ENCODE peak calls at places on chromosomes 12 and 14, in nine cellular contexts. D is upper lobe of right lung, E is HepG2, F is sigmoid colon, J is psoas muscle, T is tibial artery, H is Peyer's patch, O is adrenal gland, C is GM23248. U is an unnamed sample. For H3K9me3 and H3K4me1, the result is how much of the 10 kb centered on the place peaks cover.

GRCh38 chr12:47753021-47754001 is 5.4 kb downstream of the RAPGEF3 start:
- DNase-seq in D (peak), E (no peak), F (no peak), J (peak), T (peak), H (peak), O (no peak), C (no peak), U (peak)

GRCh38 chr12:46154221-46154975 is 114.4 kb downstream of the SLC38A1 start:
- DNase-seq in D (no peak), E (no peak), F (no peak), J (no peak), T (no peak), H (no peak), O (no peak), C (peak), U (no peak)

GRCh38 chr12:101792046-101792931 is 38.5 kb downstream of the GNPTAB start:
- DNase-seq in D (no peak), E (no peak), F (no peak), J (no peak), T (no peak), H (no peak), O (no peak), C (peak), U (no peak)

GRCh38 chr14:44898547-44898946 is 63.2 kb downstream of the KLHL28 start:
- DNase-seq in D (no peak), E (no peak), F (no peak), J (no peak), T (no peak), H (no peak), O (no peak), C (peak), U (no peak)

GRCh38 chr14:93337884-93338283 is 5.0 kb upstream of the BTBD7 start:
- DNase-seq in D (no peak), E (no peak), F (no peak), J (no peak), T (no peak), H (no peak), O (no peak), C (no peak), U (no peak)

GRCh38 chr14:100911665-100912316 is 8.3 kb upstream of the RTL1 start:
- DNase-seq in D (no peak), E (no peak), F (no peak), J (no peak), T (no peak), H (no peak), O (no peak), C (no peak), U (no peak)

GRCh38 chr14:77565289-77566081 is 51.0 kb downstream of the SPTLC2 start:
- DNase-seq in D (no peak), E (no peak), F (no peak), J (no peak), T (no peak), H (no peak), O (no peak), C (peak), U (no peak)

GRCh38 chr14:63895510-63895909 is 42.7 kb downstream of the SYNE2 start:
- DNase-seq in D (no peak), E (no peak), F (no peak), J (no peak), T (no peak), H (no peak), O (no peak), C (no peak), U (no peak)

GRCh38 chr12:114167431-114167830 is 201.3 kb upstream of the RBM19 start:
- DNase-seq in D (no peak), E (no peak), F (no peak), J (no peak), T (no peak), H (no peak), O (no peak), C (peak), U (no peak)

GRCh38 chr14:105299654-105300541 is 903 bp downstream of the BRF1 start:
- DNase-seq in D (no peak), E (no peak), F (peak), J (peak), T (no peak), H (no peak), O (peak), C (peak), U (peak)

GRCh38 chr12:123141615-123142517 is 9.0 kb downstream of the PITPNM2 start:
- DNase-seq in D (no peak), E (peak), F (peak), J (peak), T (peak), H (peak), O (peak), C (peak), U (no peak)

GRCh38 chr12:91317324-91317723 is 134.7 kb upstream of the DCN start:
- DNase-seq in D (no peak), E (no peak), F (no peak), J (no peak), T (no peak), H (no peak), O (no peak), C (no peak), U (no peak)

GRCh38 chr12:125512541-125513298 is 447.5 kb downstream of the AACS start:
- DNase-seq in D (no peak), E (no peak), F (no peak), J (no peak), T (no peak), H (no peak), O (no peak), C (no peak), U (no peak)

GRCh38 chr12:116222358-116222757 is 55.1 kb downstream of the MED13L start:
- DNase-seq in D (no peak), E (peak), F (peak), J (no peak), T (peak), H (no peak), O (peak), C (peak), U (no peak)

GRCh38 chr14:21264025-21264801 is 5.0 kb downstream of the HNRNPC start:
- DNase-seq in D (no peak), E (no peak), F (no peak), J (no peak), T (no peak), H (no peak), O (no peak), C (peak), U (no peak)

GRCh38 chr12:80230068-80230467 is 130.7 kb downstream of the OTOGL start:
- DNase-seq in D (no peak), E (no peak), F (no peak), J (no peak), T (no peak), H (no peak), O (no peak), C (no peak), U (no peak)

GRCh38 chr14:31486764-31487163 is 1.1 kb downstream of the GPR33 start:
- DNase-seq in D (no peak), E (no peak), F (no peak), J (no peak), T (no peak), H (no peak), O (no peak), C (no peak), U (no peak)

GRCh38 chr14:96264850-96265249 is 8.8 kb downstream of the BDKRB1 start:
- DNase-seq in D (no peak), E (no peak), F (peak), J (no peak), T (no peak), H (no peak), O (no peak), C (peak), U (no peak)

GRCh38 chr12:238736-239398 is 23.8 kb downstream of the SLC6A13 start:
- DNase-seq in D (peak), E (no peak), F (no peak), J (no peak), T (no peak), H (no peak), O (no peak), C (no peak), U (no peak)

GRCh38 chr14:89391123-89391522 is 25.9 kb downstream of the FOXN3 start:
- DNase-seq in D (no peak), E (peak), F (peak), J (no peak), T (no peak), H (no peak), O (peak), C (no peak), U (no peak)

GRCh38 chr12:64583395-64584172 is 26.7 kb upstream of the RASSF3 start:
- DNase-seq in D (no peak), E (no peak), F (peak), J (no peak), T (no peak), H (no peak), O (peak), C (peak), U (no peak)

GRCh38 chr14:23182372-23183014 is 967 bp downstream of the SLC7A8 start:
- DNase-seq in D (peak), E (no peak), F (no peak), J (peak), T (peak), H (peak), O (no peak), C (peak), U (peak)

GRCh38 chr14:89165810-89166209 is 251.2 kb downstream of the FOXN3 start:
- DNase-seq in D (no peak), E (no peak), F (no peak), J (no peak), T (no peak), H (no peak), O (no peak), C (no peak), U (no peak)

GRCh38 chr14:100591453-100592371 is 4.5 kb upstream of the BEGAIN start:
- DNase-seq in D (peak), E (no peak), F (peak), J (peak), T (no peak), H (peak), O (no peak), C (no peak), U (peak)

GRCh38 chr12:115519359-115519758 is 758.1 kb downstream of the MED13L start:
- DNase-seq in D (no peak), E (no peak), F (no peak), J (no peak), T (no peak), H (no peak), O (no peak), C (no peak), U (no peak)

GRCh38 chr14:93906341-93907329 is 20.5 kb upstream of the FAM181A start:
- DNase-seq in D (peak), E (peak), F (no peak), J (no peak), T (no peak), H (no peak), O (peak), C (peak), U (peak)

GRCh38 chr12:93982847-93983315 is 165.5 kb upstream of the PLXNC1 start:
- DNase-seq in D (no peak), E (no peak), F (no peak), J (no peak), T (no peak), H (no peak), O (no peak), C (peak), U (no peak)

GRCh38 chr14:99541677-99542470 is 60.7 kb downstream of the CCNK start:
- DNase-seq in D (no peak), E (no peak), F (no peak), J (no peak), T (no peak), H (no peak), O (peak), C (no peak), U (no peak)

GRCh38 chr12:18361431-18361830 is 100.1 kb downstream of the PIK3C2G start:
- DNase-seq in D (no peak), E (no peak), F (no peak), J (no peak), T (no peak), H (no peak), O (no peak), C (no peak), U (no peak)

GRCh38 chr12:84585996-84586395 is 326.6 kb downstream of the SLC6A15 start:
- DNase-seq in D (no peak), E (no peak), F (no peak), J (no peak), T (no peak), H (no peak), O (no peak), C (peak), U (no peak)

GRCh38 chr14:55131782-55132181 is 2.7 kb downstream of the LGALS3 start:
- DNase-seq in D (no peak), E (no peak), F (no peak), J (no peak), T (no peak), H (no peak), O (no peak), C (peak), U (no peak)

GRCh38 chr12:68440068-68440581 is 108.0 kb upstream of the MDM1 start:
- DNase-seq in D (no peak), E (no peak), F (no peak), J (peak), T (no peak), H (no peak), O (no peak), C (peak), U (no peak)

GRCh38 chr14:69719501-69719951 is 47.4 kb upstream of the SRSF5 start:
- DNase-seq in D (peak), E (no peak), F (peak), J (peak), T (peak), H (no peak), O (peak), C (peak), U (peak)

GRCh38 chr12:112747501-112747900 is 44.0 kb upstream of the RPH3A start:
- DNase-seq in D (no peak), E (no peak), F (no peak), J (no peak), T (no peak), H (no peak), O (no peak), C (no peak), U (no peak)

GRCh38 chr12:84070311-84070710 is 842.3 kb downstream of the SLC6A15 start:
- DNase-seq in D (no peak), E (no peak), F (peak), J (peak), T (peak), H (no peak), O (no peak), C (peak), U (no peak)

GRCh38 chr14:101362529-101363260 is 198.6 kb upstream of the DIO3 start:
- DNase-seq in D (no peak), E (no peak), F (peak), J (no peak), T (no peak), H (no peak), O (no peak), C (peak), U (no peak)

GRCh38 chr14:56145181-56145580 is 27.0 kb downstream of the PELI2 start:
- DNase-seq in D (no peak), E (no peak), F (no peak), J (no peak), T (no peak), H (no peak), O (no peak), C (no peak), U (no peak)
- H3K9me3 ChIP-seq in D (under half), E (under half), F (under half), J (under half), T (under half), H (under half), O (under half), C (under half), U (under half)

GRCh38 chr12:126953365-126953889 is 1313.5 kb upstream of the TMEM132C start:
- DNase-seq in D (no peak), E (no peak), F (no peak), J (no peak), T (no peak), H (no peak), O (no peak), C (no peak), U (no peak)
- H3K4me1 ChIP-seq in D (under half), E (under half), F (under half), J (under half), T (under half), H (under half), O (under half), C (under half), U (under half)

GRCh38 chr14:33951183-33951840 is 438 bp upstream of the EGLN3 start:
- DNase-seq in D (no peak), E (no peak), F (no peak), J (no peak), T (no peak), H (no peak), O (no peak), C (no peak), U (no peak)
- H3K27ac ChIP-seq in D (no peak), E (no peak), F (peak), J (peak), T (peak), H (peak), O (no peak), C (no peak), U (no peak)

GRCh38 chr12:132925597-132926416 is 30.3 kb downstream of the ZNF605 start:
- DNase-seq in D (no peak), E (no peak), F (no peak), J (no peak), T (no peak), H (no peak), O (no peak), C (no peak), U (no peak)
- H3K9me3 ChIP-seq in D (half or more), E (half or more), F (half or more), J (half or more), T (half or more), H (under half), O (under half), C (under half), U (half or more)

GRCh38 chr12:50546441-50547318 is 41.9 kb downstream of the DIP2B start:
- DNase-seq in D (no peak), E (no peak), F (no peak), J (no peak), T (no peak), H (no peak), O (no peak), C (peak), U (no peak)

GRCh38 chr12:50545213-50545612 is 40.4 kb downstream of the DIP2B start:
- DNase-seq in D (no peak), E (no peak), F (no peak), J (no peak), T (no peak), H (no peak), O (no peak), C (no peak), U (no peak)

GRCh38 chr12:50545783-50546182 is 41.0 kb downstream of the DIP2B start:
- DNase-seq in D (no peak), E (no peak), F (no peak), J (no peak), T (no peak), H (no peak), O (peak), C (peak), U (no peak)

GRCh38 chr12:50549885-50550284 is 45.1 kb downstream of the DIP2B start:
- DNase-seq in D (no peak), E (no peak), F (no peak), J (no peak), T (no peak), H (no peak), O (no peak), C (no peak), U (no peak)

GRCh38 chr12:50547742-50548141 is 43.0 kb downstream of the DIP2B start:
- DNase-seq in D (no peak), E (no peak), F (no peak), J (no peak), T (no peak), H (no peak), O (no peak), C (no peak), U (no peak)
- H3K4me1 ChIP-seq in D (under half), E (half or more), F (under half), J (under half), T (under half), H (under half), O (under half), C (under half), U (under half)

GRCh38 chr14:103483600-103483999 is 39.0 kb downstream of the CKB start:
- DNase-seq in D (no peak), E (no peak), F (no peak), J (no peak), T (no peak), H (no peak), O (peak), C (peak), U (no peak)
- H3K27ac ChIP-seq in D (no peak), E (no peak), F (no peak), J (peak), T (no peak), H (no peak), O (peak), C (peak), U (no peak)

GRCh38 chr12:132340266-132341035 is 11.1 kb upstream of the GALNT9 start:
- DNase-seq in D (no peak), E (no peak), F (no peak), J (no peak), T (no peak), H (no peak), O (no peak), C (no peak), U (no peak)
- H3K9me3 ChIP-seq in D (under half), E (under half), F (under half), J (under half), T (under half), H (under half), O (under half), C (under half), U (under half)

DNA sequence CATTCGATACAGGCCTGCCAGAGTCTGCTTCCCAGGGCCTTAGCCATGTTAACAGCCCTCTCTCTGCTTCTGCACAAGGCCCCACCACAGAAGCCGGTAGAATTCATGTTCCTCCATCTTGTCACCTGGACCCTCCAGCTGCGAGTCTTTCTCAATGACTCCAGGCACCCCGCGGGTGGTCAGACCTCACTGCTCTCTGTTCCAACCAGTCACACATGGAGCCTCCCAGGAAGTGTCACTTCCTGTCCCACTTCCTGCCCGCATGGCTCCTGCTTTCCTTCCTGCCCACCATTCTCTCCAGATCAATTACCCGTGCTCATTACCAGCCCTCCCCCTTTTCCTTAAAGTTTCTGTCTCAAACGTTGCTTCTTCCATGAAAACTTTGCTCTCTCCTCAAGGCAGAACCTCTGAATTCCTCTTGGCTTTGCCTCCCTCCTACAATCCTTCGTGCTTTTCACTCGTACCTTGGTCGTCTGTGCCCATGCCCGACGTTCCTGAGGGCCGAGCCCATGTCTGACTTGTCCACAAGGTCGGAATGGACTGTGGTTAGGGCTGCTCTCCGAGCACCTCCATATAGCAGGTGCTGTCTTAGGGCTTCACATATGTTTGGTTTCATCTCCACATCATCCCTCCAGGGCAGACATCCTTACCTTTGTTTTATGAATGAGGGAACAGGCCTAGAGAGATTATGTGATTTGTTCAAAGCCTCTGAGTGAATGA is 172.1 kb downstream of the TSPAN9 start:
- DNase-seq in D (no peak), E (no peak), F (no peak), J (no peak), T (no peak), H (no peak), O (no peak), C (no peak), U (no peak)
- H3K4me1 ChIP-seq in D (under half), E (under half), F (under half), J (half or more), T (under half), H (under half), O (under half), C (under half), U (under half)

U was measured in lower lobe of right lung.